ENCODE peak calls at places on chromosomes 4 and X, in four cellular contexts. W is tibial artery; J is NT2/D1; I is activated CD4-positive, alpha-beta T cell treated with anti-CD3 and anti-CD28 coated beads, Interleukin-2, amount 10 ng/mL, durations not matched to agents 7 days and 5 days. G is an unnamed sample.

GRCh38 chr4:76199664-76200211 is 13.9 kb downstream of the SCARB2 start:
- DNase-seq in W (no peak), I (no peak), J (no peak), G (no peak)

GRCh38 chrX:109629310-109629709 is 4.3 kb upstream of the KCNE5 start:
- DNase-seq in W (no peak), J (no peak), I (no peak), G (no peak)

GRCh38 chr4:58216461-58216860 is 1106.3 kb upstream of the IGFBP7 start:
- DNase-seq in W (no peak), J (no peak), I (no peak), G (no peak)

GRCh38 chr4:5824635-5825034 is 68.3 kb downstream of the CRMP1 start:
- DNase-seq in I (no peak), J (peak; percentile 20), W (no peak), G (peak; percentile 59)

GRCh38 chrX:117610806-117611205 is 505.8 kb downstream of the KLHL13 start:
- DNase-seq in J (no peak), W (no peak), I (no peak), G (no peak)

GRCh38 chr4:29805245-29805644 is 914.9 kb upstream of the PCDH7 start:
- DNase-seq in W (no peak), J (peak; percentile 13), I (no peak), G (no peak)

GRCh38 chr4:58553679-58554078 is 1443.5 kb upstream of the IGFBP7 start:
- DNase-seq in I (no peak), W (no peak), J (no peak), G (peak; percentile 14)

GRCh38 chr4:37675587-37676290 is 10.4 kb downstream of the RELL1 start:
- DNase-seq in W (no peak), J (no peak), I (peak; percentile 62), G (peak; percentile 37)

GRCh38 chr4:164937576-164938270 is 39.7 kb downstream of the TRIM61 start:
- DNase-seq in W (no peak), I (no peak), J (no peak), G (peak; percentile 34)

GRCh38 chr4:134201216-134202098 is at the start of gene PABPC4L:
- DNase-seq in J (no peak), W (peak; percentile 66), I (no peak), G (peak; percentile 52)

GRCh38 chrX:150316564-150316963 is 46.6 kb upstream of the MAMLD1 start:
- DNase-seq in J (no peak), I (no peak), W (no peak), G (no peak)